ENCODE peak calls at places on chromosomes 13 and 19, in four cellular contexts. Y is mesendoderm; Q is CD4-positive, alpha-beta memory T cell; N is IMR-90. E is an unnamed sample. For H3K4me1, the result is how much of the 10 kb centered on the place peaks cover.

GRCh38 chr13:99766641-99767045 is 204.9 kb downstream of the ZIC5 start:
- DNase-seq in Y (peak), Q (no peak), N (no peak), E (no peak)

GRCh38 chr19:19464339-19465098 is 50.8 kb downstream of the TSSK6 start:
- DNase-seq in Y (peak), Q (no peak), N (peak), E (no peak)

GRCh38 chr13:109773276-109773675 is 13.1 kb downstream of the IRS2 start:
- DNase-seq in Y (no peak), Q (no peak), N (no peak), E (no peak)

GRCh38 chr13:20582026-20582425 is 15.1 kb downstream of the IFT88 start:
- DNase-seq in Y (no peak), Q (no peak), N (no peak), E (no peak)

GRCh38 chr13:66296875-66297274 is 933.3 kb downstream of the PCDH9 start:
- DNase-seq in Y (no peak), Q (no peak), N (no peak), E (no peak)

GRCh38 chr19:18942692-18943091 is 1.7 kb upstream of the HOMER3 start:
- DNase-seq in Y (no peak), Q (no peak), N (no peak), E (no peak)

GRCh38 chr13:49287995-49288394 is 40.3 kb downstream of the CDADC1 start:
- DNase-seq in Y (no peak), Q (no peak), N (no peak), E (no peak)

GRCh38 chr13:76904507-76904906 is 18.3 kb upstream of the KCTD12 start:
- DNase-seq in Y (no peak), Q (no peak), N (no peak), E (no peak)

GRCh38 chr13:78601124-78601885 is 2.0 kb downstream of the POU4F1 start:
- DNase-seq in Y (no peak), Q (no peak), N (peak), E (no peak)

GRCh38 chr19:4582112-4582553 is 22.6 kb upstream of the SEMA6B start:
- DNase-seq in Y (no peak), Q (no peak), N (no peak), E (no peak)

GRCh38 chr13:53060840-53061485 is 32.4 kb downstream of the OLFM4 start:
- DNase-seq in Y (no peak), Q (no peak), N (no peak), E (no peak)
- H3K4me1 ChIP-seq in Y (under half), Q (under half), N (under half), E (under half)

GRCh38 chr13:107822006-107822405 is 393.3 kb downstream of the LIG4 start:
- DNase-seq in Y (no peak), Q (no peak), N (no peak), E (no peak)

GRCh38 chr13:107819071-107819470 is 396.3 kb downstream of the LIG4 start:
- DNase-seq in Y (no peak), Q (no peak), N (no peak), E (no peak)

GRCh38 chr13:107812013-107812412 is 403.3 kb downstream of the LIG4 start:
- DNase-seq in Y (no peak), Q (no peak), N (no peak), E (no peak)

DNA sequence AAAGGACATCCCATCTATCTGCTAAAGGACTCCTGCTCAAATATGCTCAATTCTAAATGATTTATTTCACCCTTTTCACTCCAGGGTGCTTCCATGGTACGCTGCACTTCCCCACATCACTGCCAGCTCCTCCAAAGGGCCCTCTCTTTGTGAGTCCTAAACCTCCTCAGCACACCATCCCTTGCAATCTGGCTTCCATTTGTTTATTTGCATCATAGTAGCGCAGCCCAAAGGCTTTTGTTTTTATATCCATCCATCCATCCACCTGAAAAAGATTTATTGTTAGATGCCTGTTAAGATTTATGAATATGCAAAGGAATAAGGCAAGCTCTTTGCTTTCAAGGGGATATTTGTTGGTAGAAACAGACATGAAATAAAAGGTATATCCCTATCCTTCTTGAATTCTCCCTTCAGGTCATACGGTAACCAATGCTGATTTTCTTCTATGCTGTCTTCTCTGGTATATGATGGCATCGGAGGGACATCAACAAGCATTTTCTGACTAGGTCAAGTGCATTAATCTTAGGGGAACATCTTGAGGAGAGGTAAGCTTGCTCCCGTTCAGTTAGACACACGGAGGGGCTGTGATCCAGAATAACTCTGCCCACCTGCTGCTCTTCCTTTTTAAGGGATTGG is 397.6 kb downstream of the LIG4 start:
- DNase-seq in Y (no peak), Q (no peak), N (no peak), E (no peak)
- H3K4me3 ChIP-seq in Y (no peak), Q (no peak), N (no peak), E (no peak)

DNA sequence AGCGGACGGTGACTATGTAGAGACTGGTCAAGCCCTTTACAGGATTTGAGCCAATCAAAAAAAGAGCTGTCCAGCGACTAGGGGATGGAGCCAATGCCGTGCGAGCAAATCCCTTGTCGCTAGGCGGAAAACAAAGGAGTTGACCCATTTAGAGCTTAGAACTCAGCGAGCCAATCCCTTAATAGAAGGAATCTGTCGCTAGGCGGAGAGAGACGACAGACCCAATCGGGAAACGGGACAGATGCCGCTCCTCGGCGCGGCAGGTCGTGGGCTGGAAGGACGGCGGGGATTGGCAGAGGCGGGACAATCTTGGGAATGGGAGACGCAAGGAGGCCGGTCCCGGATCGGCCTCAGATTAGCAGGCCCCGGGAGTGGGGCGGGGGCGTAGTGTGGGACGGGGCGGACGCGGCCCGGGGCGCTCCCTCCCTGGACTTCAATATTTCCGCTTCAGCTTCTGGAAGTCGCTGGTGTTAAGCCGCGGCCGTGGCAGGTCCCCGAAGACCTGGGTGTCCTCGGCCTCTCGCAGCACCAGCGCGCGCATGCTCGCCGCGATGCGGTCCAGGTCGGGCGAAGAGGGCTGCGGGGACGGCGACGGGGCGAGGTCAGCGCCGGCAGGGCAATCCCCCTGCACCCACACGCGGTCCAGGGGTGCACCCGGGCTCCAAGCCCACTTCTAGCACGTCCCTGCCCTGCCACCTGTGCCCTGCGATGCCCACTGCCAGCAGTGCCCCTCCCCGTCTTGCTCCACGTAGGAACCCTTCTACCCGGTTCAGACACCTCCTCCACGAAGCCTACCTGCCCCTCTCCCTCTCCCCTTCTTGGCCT is 2.3 kb upstream of the PNKP start:
- DNase-seq in Y (peak), Q (peak), N (peak), E (peak)
- H3K27ac ChIP-seq in Y (peak), Q (peak), N (peak), E (no peak)

GRCh38 chr19:8001995-8002849 is 3.2 kb downstream of the ELAVL1 start:
- DNase-seq in Y (peak), Q (peak), N (peak), E (peak)

GRCh38 chr19:7998081-7998480 is 7.4 kb downstream of the ELAVL1 start:
- DNase-seq in Y (no peak), Q (no peak), N (peak), E (no peak)

GRCh38 chr19:8000298-8001038 is 5.0 kb downstream of the ELAVL1 start:
- DNase-seq in Y (no peak), Q (no peak), N (no peak), E (no peak)

GRCh38 chr19:8001651-8001994 is 3.8 kb downstream of the ELAVL1 start:
- DNase-seq in Y (no peak), Q (no peak), N (no peak), E (no peak)

DNA sequence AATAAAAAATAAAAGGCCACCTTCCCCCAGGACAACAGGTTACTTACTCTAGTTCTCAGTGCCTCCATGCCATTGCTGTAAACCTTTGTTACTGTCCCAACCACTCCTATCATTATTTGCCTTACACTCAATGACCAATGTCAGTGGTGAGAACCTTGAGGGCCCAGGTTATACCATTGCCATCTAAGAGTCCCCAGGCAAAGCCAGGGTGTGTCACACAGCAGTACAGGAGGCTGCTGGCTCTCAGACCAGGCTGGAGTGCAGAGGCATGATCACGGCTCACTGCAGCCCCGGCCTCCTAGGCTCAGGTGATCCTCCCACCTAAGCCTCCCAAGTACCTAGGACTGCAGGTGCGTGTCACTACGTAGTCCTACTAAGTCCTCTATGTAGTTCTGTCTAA is 6.1 kb downstream of the ELAVL1 start:
- DNase-seq in Y (no peak), Q (no peak), N (no peak), E (no peak)
- H3K4me1 ChIP-seq in Y (under half), Q (half or more), N (under half), E (under half)

DNA sequence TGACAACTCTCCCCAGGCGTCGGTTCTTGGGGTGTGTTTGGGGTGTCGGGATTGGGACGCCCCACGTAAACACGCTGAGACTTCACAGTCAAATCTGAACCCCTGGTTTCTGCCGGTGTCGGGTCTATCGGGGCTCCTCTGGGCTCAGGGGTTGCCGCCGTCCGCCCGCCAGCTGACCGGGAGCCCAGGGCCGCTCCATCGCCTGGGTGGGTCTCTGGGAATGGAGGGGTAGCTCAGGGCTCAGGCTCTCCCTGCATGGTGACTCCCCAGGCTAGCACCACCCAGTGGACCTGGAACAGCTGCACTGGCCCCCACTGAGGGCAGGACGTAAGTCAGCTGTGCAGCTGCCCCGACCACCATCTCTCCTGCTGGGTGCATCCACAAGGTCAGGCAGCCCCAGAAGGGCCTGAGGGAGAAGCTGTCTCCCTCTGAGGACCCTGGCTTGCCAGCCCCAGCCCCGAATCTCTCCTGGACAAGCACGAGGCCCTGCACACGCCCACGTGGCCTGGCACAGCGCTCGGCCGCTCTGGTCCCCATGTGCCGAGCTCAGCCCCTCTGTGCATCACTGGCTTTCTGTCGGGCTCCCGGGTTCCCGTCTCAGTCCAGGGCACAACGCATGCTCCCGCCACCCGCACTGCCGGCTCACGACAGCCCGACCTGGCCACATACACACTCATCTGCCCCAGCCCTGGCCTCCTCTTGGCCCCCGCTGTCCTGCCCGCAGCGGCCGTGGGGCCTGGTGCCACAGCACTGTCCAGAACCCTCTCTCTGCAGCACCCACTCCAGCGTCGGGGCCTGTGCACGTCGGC is 6.1 kb downstream of the RNF126 start:
- DNase-seq in Y (no peak), Q (no peak), N (no peak), E (no peak)
- H3K4me3 ChIP-seq in Y (no peak), Q (no peak), N (no peak), E (no peak)

GRCh38 chr19:49554701-49555181 is 25.6 kb downstream of the NOSIP start:
- DNase-seq in Y (no peak), Q (peak), N (no peak), E (no peak)
- H3K27ac ChIP-seq in Y (no peak), Q (peak), N (no peak), E (no peak)